ENCODE peak calls at places on chromosomes 6 and 20, in eight cellular contexts. A is PC-9; U is K562; I is CD4-positive, alpha-beta memory T cell; V is naive thymus-derived CD4-positive, alpha-beta T cell; P is effector memory CD4-positive, alpha-beta T cell; Q is NT2/D1; E is neural progenitor cell. S is an unnamed sample.

GRCh38 chr20:24357169-24357568 is 112.3 kb upstream of the SYNDIG1 start:
- DNase-seq in A (no peak), U (no peak), I (no peak), V (no peak), P (no peak), Q (no peak), E (no peak), S (no peak)

GRCh38 chr20:46641424-46641823 is 9.8 kb downstream of the SLC13A3 start:
- DNase-seq in A (no peak), U (no peak), I (no peak), V (no peak), P (no peak), Q (no peak), E (no peak), S (no peak)

GRCh38 chr6:73548458-73549446 is 27.9 kb upstream of the EEF1A1 start:
- DNase-seq in A (no peak), U (no peak), I (no peak), V (no peak), P (no peak), Q (no peak), E (no peak), S (no peak)

GRCh38 chr6:54579011-54579410 is 267.6 kb upstream of the FAM83B start:
- DNase-seq in A (no peak), U (no peak), I (no peak), V (no peak), P (no peak), Q (peak; percentile 18), E (peak; percentile 91), S (peak; percentile 50)

GRCh38 chr20:52056203-52057062 is 135.1 kb downstream of the ZFP64 start:
- DNase-seq in A (no peak), U (no peak), I (no peak), V (no peak), P (no peak), Q (no peak), E (no peak), S (no peak)

GRCh38 chr6:132270745-132271414 is 130.4 kb downstream of the MOXD1 start:
- DNase-seq in A (no peak), U (no peak), I (no peak), V (no peak), P (no peak), Q (no peak), E (no peak), S (no peak)

GRCh38 chr6:159723259-159723658 is 4.0 kb upstream of the WTAP start:
- DNase-seq in A (no peak), U (no peak), I (no peak), V (no peak), P (no peak), Q (no peak), E (no peak), S (no peak)

GRCh38 chr6:129936329-129937165 is 75.4 kb upstream of the TMEM244 start:
- DNase-seq in A (peak; percentile 58), U (peak; percentile 17), I (peak; percentile 39), V (no peak), P (peak; percentile 12), Q (peak; percentile 46), E (peak; percentile 85), S (peak; percentile 71)

GRCh38 chr20:39152742-39153141 is 190.6 kb downstream of the DHX35 start:
- DNase-seq in A (no peak), U (no peak), I (no peak), V (no peak), P (no peak), Q (no peak), E (no peak), S (no peak)

GRCh38 chr6:106745824-106746610 is 116.6 kb downstream of the QRSL1 start:
- DNase-seq in A (peak; percentile 98), U (no peak), I (no peak), V (no peak), P (no peak), Q (no peak), E (no peak), S (no peak)

DNA sequence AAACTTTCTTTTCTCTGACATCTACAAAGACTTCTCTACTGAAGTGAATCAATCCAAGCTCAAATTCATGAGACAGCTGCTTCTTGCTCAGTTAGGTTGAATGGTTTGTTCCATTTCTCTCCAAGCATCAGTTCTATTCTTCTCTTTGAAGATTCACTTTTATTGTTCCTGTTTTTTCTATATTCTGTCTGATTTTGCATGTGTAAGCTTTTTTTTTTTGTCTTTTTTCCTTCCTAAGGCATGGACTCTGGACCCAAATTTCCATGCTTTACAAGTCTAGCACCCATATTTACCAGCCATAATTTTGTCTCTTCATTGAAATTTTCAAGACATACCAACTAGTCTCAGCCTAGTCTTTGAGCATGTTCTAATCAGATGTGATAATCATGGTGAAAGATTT is 25.9 kb upstream of the STXBP5 start:
- DNase-seq in A (no peak), U (no peak), I (no peak), V (no peak), P (no peak), Q (no peak), E (no peak), S (no peak)
- H3K27me3 ChIP-seq in A (no peaks in the 10 kb centered on the region), U (no peaks in the 10 kb centered on the region), I (no peaks in the 10 kb centered on the region), V (no peaks in the 10 kb centered on the region), P (no peaks in the 10 kb centered on the region), Q (no peaks in the 10 kb centered on the region), E (no peaks in the 10 kb centered on the region), S (no peaks in the 10 kb centered on the region)

GRCh38 chr6:7153807-7154206 is 46.0 kb downstream of the RREB1 start:
- DNase-seq in A (no peak), U (peak; percentile 83), I (no peak), V (no peak), P (no peak), Q (no peak), E (no peak), S (no peak)
- H3K4me1 ChIP-seq in A (peaks cover 35% of the 10 kb centered on the region), U (peaks cover 67% of the 10 kb centered on the region), I (peaks cover 58% of the 10 kb centered on the region), V (peaks cover 9% of the 10 kb centered on the region), P (peaks cover 12% of the 10 kb centered on the region), Q (peaks cover 7% of the 10 kb centered on the region), E (peaks cover 40% of the 10 kb centered on the region), S (peaks cover 13% of the 10 kb centered on the region)

GRCh38 chr6:133956413-133957049 is 3.5 kb downstream of the TBPL1 start:
- DNase-seq in A (no peak), U (no peak), I (no peak), V (no peak), P (no peak), Q (no peak), E (no peak), S (no peak)

GRCh38 chr6:133955582-133956412 is 2.8 kb downstream of the TBPL1 start:
- DNase-seq in A (no peak), U (no peak), I (no peak), V (no peak), P (no peak), Q (no peak), E (no peak), S (no peak)

GRCh38 chr6:133952815-133953633 is at the start of gene TBPL1:
- DNase-seq in A (peak; percentile 87), U (peak; percentile 90), I (peak; percentile 86), V (peak; percentile 78), P (peak; percentile 84), Q (peak; percentile 83), E (peak; percentile 97), S (peak; percentile 98)

GRCh38 chr6:133953634-133954415 is 801 bp downstream of the TBPL1 start:
- DNase-seq in A (no peak), U (peak; percentile 36), I (peak; percentile 17), V (no peak), P (no peak), Q (no peak), E (peak; percentile 29), S (no peak)

GRCh38 chr6:133955136-133955576 is 2.1 kb downstream of the TBPL1 start:
- DNase-seq in A (no peak), U (no peak), I (no peak), V (no peak), P (no peak), Q (no peak), E (no peak), S (no peak)
- H3K4me3 ChIP-seq in A (no peak overlapping the region), U (peak overlapping the region; percentile 92), I (no peak overlapping the region), V (no peak overlapping the region), P (no peak overlapping the region), Q (no peak overlapping the region), E (peak overlapping the region; percentile 92), S (no peak overlapping the region)

DNA sequence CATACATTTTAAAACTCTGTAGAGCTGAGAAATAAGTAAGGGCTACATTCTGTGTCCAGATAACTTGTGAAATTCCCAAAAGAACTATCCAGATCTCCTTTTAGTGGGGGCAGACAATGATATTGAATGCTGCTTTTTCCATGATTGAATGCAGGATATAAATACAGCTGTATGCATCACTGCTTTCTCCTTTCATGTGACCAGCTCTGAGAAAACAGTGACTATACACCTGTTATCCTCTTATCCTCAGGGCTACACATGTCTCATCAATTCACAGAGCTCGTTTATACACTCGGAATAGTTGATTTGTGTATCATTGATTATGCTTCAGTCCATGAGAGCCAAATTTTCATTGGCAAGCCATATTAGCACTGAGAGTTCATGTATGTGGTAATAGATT is 97.5 kb downstream of the RFX6 start:
- DNase-seq in A (no peak), U (no peak), I (no peak), V (no peak), P (no peak), Q (no peak), E (no peak), S (no peak)
- H3K27me3 ChIP-seq in A (no peaks in the 10 kb centered on the region), U (no peaks in the 10 kb centered on the region), I (no peaks in the 10 kb centered on the region), V (peaks cover 3% of the 10 kb centered on the region), P (no peaks in the 10 kb centered on the region), Q (no peaks in the 10 kb centered on the region), E (peaks cover 6% of the 10 kb centered on the region), S (no peaks in the 10 kb centered on the region)

GRCh38 chr20:44203161-44203560 is 7.4 kb downstream of the OSER1 start:
- DNase-seq in A (no peak), U (no peak), I (no peak), V (no peak), P (no peak), Q (no peak), E (no peak), S (no peak)

GRCh38 chr20:44207066-44207723 is 3.4 kb downstream of the OSER1 start:
- DNase-seq in A (no peak), U (no peak), I (no peak), V (no peak), P (no peak), Q (no peak), E (no peak), S (no peak)

GRCh38 chr20:44206132-44206531 is 4.4 kb downstream of the OSER1 start:
- DNase-seq in A (no peak), U (no peak), I (no peak), V (no peak), P (no peak), Q (no peak), E (no peak), S (no peak)

GRCh38 chr20:44204156-44204831 is 6.3 kb downstream of the OSER1 start:
- DNase-seq in A (peak; percentile 100), U (no peak), I (no peak), V (no peak), P (no peak), Q (no peak), E (no peak), S (no peak)

DNA sequence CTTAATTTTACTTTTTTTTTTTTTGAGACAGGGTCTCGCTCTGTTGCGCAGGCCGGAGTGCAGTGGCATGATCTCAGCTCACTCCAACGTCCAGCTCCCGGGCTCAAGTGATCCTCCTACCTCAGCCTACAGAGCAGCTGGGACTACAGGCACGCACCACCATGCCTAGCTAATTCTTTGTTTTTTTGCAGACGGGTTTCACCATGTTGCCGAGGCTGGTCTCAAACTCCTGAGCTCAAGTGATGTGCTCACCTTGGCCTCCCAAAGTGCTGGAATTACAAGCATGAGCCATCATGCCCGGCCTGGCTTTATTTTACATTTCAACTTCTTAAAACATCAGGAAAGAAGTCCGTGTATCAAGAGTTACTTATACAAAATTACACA is 5.7 kb downstream of the OSER1 start:
- DNase-seq in A (no peak), U (no peak), I (no peak), V (no peak), P (no peak), Q (no peak), E (no peak), S (no peak)
- H3K4me1 ChIP-seq in A (peaks cover 84% of the 10 kb centered on the region), U (peaks cover 23% of the 10 kb centered on the region), I (peaks cover 27% of the 10 kb centered on the region), V (peaks cover 11% of the 10 kb centered on the region), P (peaks cover 10% of the 10 kb centered on the region), Q (no peaks in the 10 kb centered on the region), E (peaks cover 12% of the 10 kb centered on the region), S (peaks cover 17% of the 10 kb centered on the region)